ENCODE peak calls at places on chromosomes 1 and 21, in six cellular contexts. Z is GM12878, N is HCT116, F is HepG2, M is K562, H is SK-N-SH. G is an unnamed sample. For H3K79me2, the result is how much of the 10 kb centered on the place peaks cover.

GRCh38 chr1:36420836-36421317 is 23.2 kb upstream of the LSM10 start:
- DNase-seq in Z (peak), N (peak), F (peak), M (peak), H (peak), G (peak)

GRCh38 chr1:1421147-1421906 is at the start of gene ANKRD65:
- DNase-seq in Z (no peak), N (no peak), F (peak), M (no peak), H (peak), G (no peak)

GRCh38 chr1:2165636-2166035 is 28.9 kb downstream of the FAAP20 start:
- DNase-seq in Z (no peak), N (no peak), F (no peak), M (peak), H (no peak), G (peak)

GRCh38 chr1:222418654-222419053 is 129.2 kb downstream of the HHIPL2 start:
- DNase-seq in Z (no peak), N (no peak), F (no peak), M (no peak), H (no peak), G (no peak)

GRCh38 chr21:19322360-19322759 is 918.8 kb upstream of the TMPRSS15 start:
- DNase-seq in Z (no peak), N (no peak), F (no peak), M (no peak), H (no peak), G (peak)

GRCh38 chr1:214316597-214316996 is 35.6 kb downstream of the SMYD2 start:
- DNase-seq in Z (no peak), N (no peak), F (peak), M (no peak), H (no peak), G (peak)

GRCh38 chr1:109248797-109249629 is at the start of gene CELSR2:
- DNase-seq in Z (no peak), N (peak), F (peak), M (peak), H (peak), G (peak)

GRCh38 chr1:92882817-92883216 is 51.0 kb downstream of the RPL5 start:
- DNase-seq in Z (no peak), N (no peak), F (no peak), M (no peak), H (peak), G (peak)

GRCh38 chr1:193241132-193241827 is 54.9 kb upstream of the B3GALT2 start:
- DNase-seq in Z (no peak), N (no peak), F (no peak), M (no peak), H (no peak), G (no peak)

GRCh38 chr1:118154220-118154619 is 30.8 kb downstream of the SPAG17 start:
- DNase-seq in Z (peak), N (no peak), F (no peak), M (no peak), H (no peak), G (no peak)

GRCh38 chr1:244435562-244436205 is 16.0 kb downstream of the ADSS2 start:
- DNase-seq in Z (no peak), N (peak), F (peak), M (no peak), H (no peak), G (no peak)

GRCh38 chr1:36703526-36704208 is 221.0 kb upstream of the CSF3R start:
- DNase-seq in Z (peak), N (peak), F (peak), M (peak), H (peak), G (peak)

GRCh38 chr1:93878501-93878888 is 511 bp downstream of the DNTTIP2 start:
- DNase-seq in Z (no peak), N (peak), F (peak), M (peak), H (peak), G (peak)

GRCh38 chr1:206545351-206545750 is 38.0 kb downstream of the RASSF5 start:
- DNase-seq in Z (no peak), N (no peak), F (no peak), M (no peak), H (no peak), G (no peak)

GRCh38 chr1:206547104-206547503 is 39.8 kb downstream of the RASSF5 start:
- DNase-seq in Z (no peak), N (no peak), F (no peak), M (no peak), H (no peak), G (no peak)

GRCh38 chr1:206540044-206540758 is 32.9 kb downstream of the RASSF5 start:
- DNase-seq in Z (no peak), N (no peak), F (no peak), M (no peak), H (no peak), G (no peak)

GRCh38 chr1:206541236-206541833 is 34.0 kb downstream of the RASSF5 start:
- DNase-seq in Z (no peak), N (no peak), F (no peak), M (no peak), H (no peak), G (no peak)

DNA sequence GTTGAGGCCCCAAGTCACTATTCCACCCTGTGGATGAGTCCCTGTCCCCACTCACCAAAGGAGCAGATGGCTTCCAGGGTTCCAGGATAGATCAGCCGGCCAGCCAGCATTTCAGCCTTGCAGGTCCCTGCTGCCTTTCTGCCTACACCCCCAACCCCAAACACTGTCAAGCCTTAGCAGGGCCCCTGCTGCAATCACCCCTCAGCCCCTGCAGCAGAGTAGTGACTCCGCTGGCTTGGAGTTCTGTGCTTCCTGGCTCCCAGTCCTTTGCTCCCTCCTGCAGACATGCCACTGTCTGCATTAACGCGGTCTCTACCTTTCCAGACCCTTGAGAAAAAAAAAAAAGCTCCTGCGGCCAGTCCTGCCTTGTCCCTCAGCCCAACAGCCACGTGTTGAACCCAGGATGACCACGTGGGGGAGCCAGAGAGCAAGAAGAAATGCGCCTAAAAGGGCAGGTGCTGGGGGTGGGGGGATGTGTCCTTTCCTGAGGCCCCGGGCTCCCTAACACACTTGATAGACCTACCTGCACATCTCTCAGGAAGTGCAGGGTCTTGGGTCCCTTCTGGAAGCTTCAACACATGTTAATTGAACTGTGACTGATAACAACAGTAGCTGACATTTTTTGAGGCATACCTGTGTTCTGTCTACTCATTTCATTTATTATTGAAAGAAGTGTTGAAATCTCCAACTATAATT is 37.4 kb downstream of the RASSF5 start:
- DNase-seq in Z (no peak), N (peak), F (peak), M (peak), H (peak), G (peak)
- TF ChIP-seq REST in Z (no peak), N (no peak), F (no peak), M (no peak), H (no peak), G (no peak)

GRCh38 chr21:35035116-35035515 is 14.0 kb downstream of the RUNX1 start:
- DNase-seq in Z (no peak), N (no peak), F (no peak), M (no peak), H (no peak), G (no peak)

GRCh38 chr21:35036521-35037383 is 12.3 kb downstream of the RUNX1 start:
- DNase-seq in Z (no peak), N (no peak), F (peak), M (no peak), H (no peak), G (no peak)

GRCh38 chr21:35037384-35038105 is 11.6 kb downstream of the RUNX1 start:
- DNase-seq in Z (no peak), N (no peak), F (no peak), M (no peak), H (no peak), G (no peak)

GRCh38 chr21:35034203-35034926 is 14.7 kb downstream of the RUNX1 start:
- DNase-seq in Z (no peak), N (no peak), F (no peak), M (no peak), H (no peak), G (no peak)

DNA sequence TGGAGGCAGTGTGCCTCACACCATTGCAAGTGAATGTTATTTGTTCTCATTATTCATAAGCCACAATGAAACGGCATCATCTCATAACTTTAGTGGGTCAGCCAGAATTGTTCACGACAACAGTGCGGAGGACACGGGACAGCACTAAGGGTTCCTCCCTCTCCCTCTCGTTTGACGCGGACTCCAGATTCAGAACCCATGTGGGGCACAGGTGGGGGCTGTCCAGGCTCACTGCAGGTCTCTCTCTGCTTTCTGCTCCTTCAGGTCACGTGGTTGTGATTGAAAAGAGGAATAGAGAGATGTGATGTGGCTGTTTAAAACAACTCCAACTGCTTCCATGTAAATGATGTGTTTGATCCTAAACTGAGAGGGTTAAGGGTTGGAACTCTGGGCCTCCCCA is 13.5 kb downstream of the RUNX1 start:
- DNase-seq in Z (no peak), N (no peak), F (no peak), M (no peak), H (no peak), G (no peak)
- H3K79me2 ChIP-seq in Z (under half), N (under half), F (under half), M (under half), H (under half), G (under half)

GRCh38 chr1:181812211-181812610 is 249.3 kb downstream of the ZNF648 start:
- DNase-seq in Z (no peak), N (no peak), F (no peak), M (no peak), H (no peak), G (no peak)
- TF ChIP-seq POLR2AphosphoS5 in Z (no peak), N (no peak), F (no peak), M (no peak), H (no peak), G (no peak)

DNA sequence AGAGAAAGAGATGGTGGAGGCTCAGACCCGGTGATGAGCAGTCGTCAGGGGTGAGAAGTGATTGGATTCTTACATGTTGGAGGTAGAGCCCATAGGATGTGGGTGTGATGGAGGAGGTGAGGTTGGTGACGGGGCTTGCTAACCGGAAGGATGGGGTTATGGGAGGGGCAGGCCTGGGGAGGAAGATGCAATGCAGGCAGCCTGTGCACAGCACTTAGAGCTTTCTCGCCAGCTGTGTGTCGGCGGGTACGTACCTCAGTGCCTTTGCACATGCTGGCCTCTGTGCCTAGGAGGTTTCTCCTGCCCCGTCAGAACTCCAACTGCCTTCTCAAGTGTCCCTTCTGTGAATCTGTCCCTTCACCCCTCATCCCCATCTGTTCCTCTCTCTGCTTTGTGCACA is 2.9 kb upstream of the BSND start:
- DNase-seq in Z (no peak), N (no peak), F (no peak), M (no peak), H (no peak), G (no peak)
- TF ChIP-seq REST in Z (no peak), N (no peak), F (no peak), M (no peak), H (no peak), G (no peak)

G was measured in GM23338.